ENCODE peak calls at places on chromosomes 6 and 20, in seven cellular contexts. F is WTC11, T is immature natural killer cell, W is dorsolateral prefrontal cortex, Q is M059J, A is fibroblast of lung, X is Kasumi-1. J is an unnamed sample.

GRCh38 chr6:113178349-113178748 is 678.8 kb upstream of the MARCKS start:
- DNase-seq in F (no peak), T (no peak), W (no peak), Q (peak), A (peak), X (no peak), J (no peak)

GRCh38 chr20:64106981-64107735 is at the start of gene NPBWR2:
- DNase-seq in F (peak), T (no peak), W (no peak), Q (no peak), A (no peak), X (no peak), J (no peak)

GRCh38 chr6:150664091-150664490 is 64.4 kb downstream of the PLEKHG1 start:
- DNase-seq in F (no peak), T (no peak), W (no peak), Q (no peak), A (no peak), X (no peak), J (no peak)

GRCh38 chr20:46034039-46034438 is 5.0 kb downstream of the SLC12A5 start:
- DNase-seq in F (no peak), T (no peak), W (no peak), Q (peak), A (no peak), X (no peak), J (no peak)

GRCh38 chr20:19813839-19814238 is 55.8 kb downstream of the RIN2 start:
- DNase-seq in F (no peak), T (no peak), W (no peak), Q (peak), A (peak), X (no peak), J (no peak)

GRCh38 chr6:140156131-140156530 is 781.7 kb upstream of the CITED2 start:
- DNase-seq in F (no peak), T (no peak), W (no peak), Q (peak), A (peak), X (no peak), J (no peak)

GRCh38 chr6:89044988-89045387 is 35.6 kb upstream of the PNRC1 start:
- DNase-seq in F (no peak), T (no peak), W (peak), Q (no peak), A (no peak), X (peak), J (no peak)

GRCh38 chr6:41964201-41964887 is 22.7 kb upstream of the CCND3 start:
- DNase-seq in F (no peak), T (no peak), W (no peak), Q (no peak), A (no peak), X (no peak), J (no peak)

GRCh38 chr6:99219788-99220187 is 129.7 kb downstream of the FAXC start:
- DNase-seq in F (peak), T (no peak), W (no peak), Q (peak), A (no peak), X (no peak), J (peak)

GRCh38 chr6:45703041-45703739 is 312.5 kb downstream of the CLIC5 start:
- DNase-seq in F (no peak), T (no peak), W (no peak), Q (peak), A (peak), X (no peak), J (no peak)

GRCh38 chr20:9611921-9612320 is 97.5 kb downstream of the LAMP5 start:
- DNase-seq in F (no peak), T (no peak), W (no peak), Q (no peak), A (no peak), X (no peak), J (no peak)

GRCh38 chr6:39231386-39231785 is 2.1 kb upstream of the KCNK5 start:
- DNase-seq in F (no peak), T (no peak), W (no peak), Q (no peak), A (no peak), X (no peak), J (no peak)

GRCh38 chr6:33419580-33420492 is at the start of gene SYNGAP1:
- DNase-seq in F (peak), T (no peak), W (peak), Q (peak), A (peak), X (no peak), J (peak)

GRCh38 chr6:134077301-134077700 is 24.9 kb upstream of the SLC2A12 start:
- DNase-seq in F (no peak), T (no peak), W (no peak), Q (peak), A (peak), X (peak), J (no peak)

GRCh38 chr6:79984261-79984660 is 20.2 kb upstream of the TTK start:
- DNase-seq in F (no peak), T (no peak), W (no peak), Q (peak), A (peak), X (no peak), J (no peak)

GRCh38 chr20:63471002-63471718 is 1.3 kb downstream of the KCNQ2 start:
- DNase-seq in F (no peak), T (no peak), W (no peak), Q (no peak), A (no peak), X (no peak), J (no peak)

GRCh38 chr6:43455034-43455747 is at the start of gene DLK2:
- DNase-seq in F (peak), T (peak), W (no peak), Q (peak), A (no peak), X (peak), J (no peak)

GRCh38 chr20:51950926-51951325 is 148.6 kb upstream of the SALL4 start:
- DNase-seq in F (no peak), T (no peak), W (no peak), Q (no peak), A (no peak), X (no peak), J (no peak)

GRCh38 chr20:50320910-50321796 is 130.5 kb downstream of the CEBPB start:
- DNase-seq in F (peak), T (no peak), W (no peak), Q (peak), A (peak), X (no peak), J (peak)

GRCh38 chr20:49445176-49445575 is 37.3 kb downstream of the KCNB1 start:
- DNase-seq in F (no peak), T (no peak), W (no peak), Q (no peak), A (no peak), X (no peak), J (no peak)

GRCh38 chr6:32973144-32973854 is 4.9 kb downstream of the BRD2 start:
- DNase-seq in F (peak), T (peak), W (no peak), Q (peak), A (peak), X (peak), J (peak)

GRCh38 chr6:1884313-1884712 is 274.6 kb downstream of the FOXC1 start:
- DNase-seq in F (no peak), T (no peak), W (no peak), Q (peak), A (peak), X (no peak), J (no peak)

GRCh38 chr20:37451616-37452015 is 69.4 kb upstream of the NNAT start:
- DNase-seq in F (no peak), T (no peak), W (no peak), Q (no peak), A (no peak), X (no peak), J (no peak)

GRCh38 chr6:153129873-153130514 is 1.1 kb downstream of the RGS17 start:
- DNase-seq in F (peak), T (no peak), W (no peak), Q (peak), A (peak), X (no peak), J (no peak)

GRCh38 chr20:3071610-3072529 is at the start of gene OXT:
- DNase-seq in F (peak), T (peak), W (no peak), Q (no peak), A (peak), X (peak), J (peak)

GRCh38 chr20:58086763-58087566 is 141.5 kb downstream of the ANKRD60 start:
- DNase-seq in F (peak), T (no peak), W (no peak), Q (peak), A (peak), X (peak), J (peak)

GRCh38 chr20:21515300-21516179 is 1.7 kb upstream of the NKX2-2 start:
- DNase-seq in F (peak), T (no peak), W (no peak), Q (no peak), A (no peak), X (no peak), J (no peak)

GRCh38 chr20:37907677-37908397 is 4.9 kb downstream of the VSTM2L start:
- DNase-seq in F (peak), T (no peak), W (no peak), Q (peak), A (peak), X (no peak), J (no peak)

GRCh38 chr6:157380458-157380778 is 572 bp upstream of the ZDHHC14 start:
- DNase-seq in F (peak), T (no peak), W (no peak), Q (no peak), A (no peak), X (no peak), J (no peak)

GRCh38 chr20:25248501-25249172 is 752 bp downstream of the PYGB start:
- DNase-seq in F (peak), T (no peak), W (peak), Q (peak), A (peak), X (no peak), J (peak)

GRCh38 chr6:122202576-122203137 is 196.8 kb upstream of the HSF2 start:
- DNase-seq in F (peak), T (no peak), W (no peak), Q (peak), A (peak), X (no peak), J (no peak)

J was measured in left colon.